ENCODE peak calls at places on chromosomes 4 and X, in four cellular contexts. One of them, this sample, is unnamed.

GRCh38 chrX:46168254-46168653 is 377.0 kb downstream of the ZNF674 start:
- DNase-seq in NCI-H2081 treated with DMSO at 0.1 percent for 48 hours: no peak
- DNase-seq in NCI-H774: no peak
- DNase-seq in activated CD4-positive, alpha-beta T cell treated with anti-CD3 and anti-CD28 coated beads, Interleukin-2, amount 50 U/mL, for 1 hour: no peak
- DNase-seq in this sample: no peak

GRCh38 chr4:100428051-100428450 is 89.8 kb downstream of the EMCN start:
- DNase-seq in NCI-H2081 treated with DMSO at 0.1 percent for 48 hours: no peak
- DNase-seq in NCI-H774: no peak
- DNase-seq in activated CD4-positive, alpha-beta T cell treated with anti-CD3 and anti-CD28 coated beads, Interleukin-2, amount 50 U/mL, for 1 hour: no peak
- DNase-seq in this sample: no peak

GRCh38 chr4:52957791-52958190 is 95.7 kb downstream of the RASL11B start:
- DNase-seq in NCI-H2081 treated with DMSO at 0.1 percent for 48 hours: no peak
- DNase-seq in activated CD4-positive, alpha-beta T cell treated with anti-CD3 and anti-CD28 coated beads, Interleukin-2, amount 50 U/mL, for 1 hour: no peak
- DNase-seq in NCI-H774: no peak
- DNase-seq in this sample: no peak

GRCh38 chr4:7737752-7738457 is 201.8 kb downstream of the AFAP1 start:
- DNase-seq in NCI-H2081 treated with DMSO at 0.1 percent for 48 hours: no peak
- DNase-seq in NCI-H774: no peak
- DNase-seq in activated CD4-positive, alpha-beta T cell treated with anti-CD3 and anti-CD28 coated beads, Interleukin-2, amount 50 U/mL, for 1 hour: no peak
- DNase-seq in this sample: no peak

GRCh38 chrX:70476934-70477733 is 32.5 kb downstream of the DLG3 start:
- DNase-seq in activated CD4-positive, alpha-beta T cell treated with anti-CD3 and anti-CD28 coated beads, Interleukin-2, amount 50 U/mL, for 1 hour: no peak
- DNase-seq in NCI-H2081 treated with DMSO at 0.1 percent for 48 hours: no peak
- DNase-seq in NCI-H774: peak; percentile 34
- DNase-seq in this sample: no peak

GRCh38 chr4:56871357-56871993 is 36.2 kb upstream of the REST start:
- DNase-seq in activated CD4-positive, alpha-beta T cell treated with anti-CD3 and anti-CD28 coated beads, Interleukin-2, amount 50 U/mL, for 1 hour: no peak
- DNase-seq in NCI-H2081 treated with DMSO at 0.1 percent for 48 hours: peak; percentile 44
- DNase-seq in NCI-H774: peak; percentile 39
- DNase-seq in this sample: no peak

GRCh38 chr4:77156912-77157858 is at the start of gene CCNG2:
- DNase-seq in NCI-H774: peak; percentile 92
- DNase-seq in activated CD4-positive, alpha-beta T cell treated with anti-CD3 and anti-CD28 coated beads, Interleukin-2, amount 50 U/mL, for 1 hour: peak; percentile 78
- DNase-seq in NCI-H2081 treated with DMSO at 0.1 percent for 48 hours: peak; percentile 39
- DNase-seq in this sample: peak; percentile 92

GRCh38 chrX:16659326-16659725 is 9.4 kb downstream of the S100G start:
- DNase-seq in activated CD4-positive, alpha-beta T cell treated with anti-CD3 and anti-CD28 coated beads, Interleukin-2, amount 50 U/mL, for 1 hour: no peak
- DNase-seq in NCI-H774: no peak
- DNase-seq in NCI-H2081 treated with DMSO at 0.1 percent for 48 hours: no peak
- DNase-seq in this sample: no peak

GRCh38 chr4:173281001-173281400 is 53.2 kb downstream of the HMGB2 start:
- DNase-seq in NCI-H774: no peak
- DNase-seq in NCI-H2081 treated with DMSO at 0.1 percent for 48 hours: no peak
- DNase-seq in activated CD4-positive, alpha-beta T cell treated with anti-CD3 and anti-CD28 coated beads, Interleukin-2, amount 50 U/mL, for 1 hour: no peak
- DNase-seq in this sample: no peak

GRCh38 chr4:124803641-124804040 is 91.1 kb upstream of the ANKRD50 start:
- DNase-seq in NCI-H774: no peak
- DNase-seq in NCI-H2081 treated with DMSO at 0.1 percent for 48 hours: no peak
- DNase-seq in activated CD4-positive, alpha-beta T cell treated with anti-CD3 and anti-CD28 coated beads, Interleukin-2, amount 50 U/mL, for 1 hour: no peak
- DNase-seq in this sample: no peak

GRCh38 chr4:151325320-151326246 is at the start of gene SH3D19:
- DNase-seq in NCI-H774: peak; percentile 8
- DNase-seq in activated CD4-positive, alpha-beta T cell treated with anti-CD3 and anti-CD28 coated beads, Interleukin-2, amount 50 U/mL, for 1 hour: no peak
- DNase-seq in NCI-H2081 treated with DMSO at 0.1 percent for 48 hours: no peak
- DNase-seq in this sample: peak; percentile 19

GRCh38 chr4:94534401-94535312 is 82.9 kb downstream of the PDLIM5 start:
- DNase-seq in activated CD4-positive, alpha-beta T cell treated with anti-CD3 and anti-CD28 coated beads, Interleukin-2, amount 50 U/mL, for 1 hour: no peak
- DNase-seq in NCI-H2081 treated with DMSO at 0.1 percent for 48 hours: no peak
- DNase-seq in NCI-H774: no peak
- DNase-seq in this sample: no peak

GRCh38 chr4:189507060-189507459 is 433.6 kb upstream of the FRG1 start:
- DNase-seq in NCI-H774: no peak
- DNase-seq in NCI-H2081 treated with DMSO at 0.1 percent for 48 hours: no peak
- DNase-seq in activated CD4-positive, alpha-beta T cell treated with anti-CD3 and anti-CD28 coated beads, Interleukin-2, amount 50 U/mL, for 1 hour: no peak
- DNase-seq in this sample: no peak

GRCh38 chrX:118847676-118848075 is 24.1 kb downstream of the ZCCHC12 start:
- DNase-seq in NCI-H2081 treated with DMSO at 0.1 percent for 48 hours: peak; percentile 81
- DNase-seq in activated CD4-positive, alpha-beta T cell treated with anti-CD3 and anti-CD28 coated beads, Interleukin-2, amount 50 U/mL, for 1 hour: no peak
- DNase-seq in NCI-H774: peak; percentile 52
- DNase-seq in this sample: no peak

GRCh38 chr4:70958681-70959080 is 34.8 kb upstream of the DCK start:
- DNase-seq in NCI-H2081 treated with DMSO at 0.1 percent for 48 hours: no peak
- DNase-seq in activated CD4-positive, alpha-beta T cell treated with anti-CD3 and anti-CD28 coated beads, Interleukin-2, amount 50 U/mL, for 1 hour: no peak
- DNase-seq in NCI-H774: no peak
- DNase-seq in this sample: no peak

GRCh38 chr4:108620101-108620932 is at the start of gene RPL34:
- DNase-seq in activated CD4-positive, alpha-beta T cell treated with anti-CD3 and anti-CD28 coated beads, Interleukin-2, amount 50 U/mL, for 1 hour: peak; percentile 95
- DNase-seq in NCI-H774: peak; percentile 87
- DNase-seq in NCI-H2081 treated with DMSO at 0.1 percent for 48 hours: peak; percentile 86
- DNase-seq in this sample: peak; percentile 81

GRCh38 chr4:87077834-87078585 is 142.4 kb downstream of the KLHL8 start:
- DNase-seq in NCI-H774: no peak
- DNase-seq in NCI-H2081 treated with DMSO at 0.1 percent for 48 hours: no peak
- DNase-seq in activated CD4-positive, alpha-beta T cell treated with anti-CD3 and anti-CD28 coated beads, Interleukin-2, amount 50 U/mL, for 1 hour: no peak
- DNase-seq in this sample: no peak

GRCh38 chrX:154791467-154791866 is 13.8 kb downstream of the MPP1 start:
- DNase-seq in NCI-H2081 treated with DMSO at 0.1 percent for 48 hours: no peak
- DNase-seq in activated CD4-positive, alpha-beta T cell treated with anti-CD3 and anti-CD28 coated beads, Interleukin-2, amount 50 U/mL, for 1 hour: no peak
- DNase-seq in NCI-H774: no peak
- DNase-seq in this sample: no peak

GRCh38 chr4:187209921-187210613 is 486.4 kb upstream of the FAT1 start:
- DNase-seq in activated CD4-positive, alpha-beta T cell treated with anti-CD3 and anti-CD28 coated beads, Interleukin-2, amount 50 U/mL, for 1 hour: no peak
- DNase-seq in NCI-H774: no peak
- DNase-seq in NCI-H2081 treated with DMSO at 0.1 percent for 48 hours: no peak
- DNase-seq in this sample: no peak

GRCh38 chrX:56785442-56785841 is 56.4 kb downstream of the NBDY start:
- DNase-seq in NCI-H774: no peak
- DNase-seq in activated CD4-positive, alpha-beta T cell treated with anti-CD3 and anti-CD28 coated beads, Interleukin-2, amount 50 U/mL, for 1 hour: no peak
- DNase-seq in NCI-H2081 treated with DMSO at 0.1 percent for 48 hours: no peak
- DNase-seq in this sample: no peak

GRCh38 chr4:168722391-168722790 is 225.5 kb downstream of the PALLD start:
- DNase-seq in NCI-H774: no peak
- DNase-seq in NCI-H2081 treated with DMSO at 0.1 percent for 48 hours: no peak
- DNase-seq in activated CD4-positive, alpha-beta T cell treated with anti-CD3 and anti-CD28 coated beads, Interleukin-2, amount 50 U/mL, for 1 hour: no peak
- DNase-seq in this sample: no peak

GRCh38 chrX:11438767-11439166 is 145.6 kb downstream of the AMELX start:
- DNase-seq in NCI-H2081 treated with DMSO at 0.1 percent for 48 hours: no peak
- DNase-seq in activated CD4-positive, alpha-beta T cell treated with anti-CD3 and anti-CD28 coated beads, Interleukin-2, amount 50 U/mL, for 1 hour: no peak
- DNase-seq in NCI-H774: no peak
- DNase-seq in this sample: no peak

GRCh38 chrX:41870719-41871151 is 52.6 kb downstream of the CASK start:
- DNase-seq in NCI-H774: no peak
- DNase-seq in NCI-H2081 treated with DMSO at 0.1 percent for 48 hours: no peak
- DNase-seq in activated CD4-positive, alpha-beta T cell treated with anti-CD3 and anti-CD28 coated beads, Interleukin-2, amount 50 U/mL, for 1 hour: no peak
- DNase-seq in this sample: no peak

GRCh38 chr4:189176002-189176401 is 764.7 kb upstream of the FRG1 start:
- DNase-seq in activated CD4-positive, alpha-beta T cell treated with anti-CD3 and anti-CD28 coated beads, Interleukin-2, amount 50 U/mL, for 1 hour: no peak
- DNase-seq in NCI-H2081 treated with DMSO at 0.1 percent for 48 hours: no peak
- DNase-seq in NCI-H774: no peak
- DNase-seq in this sample: no peak

GRCh38 chrX:50125480-50125879 is 75.3 kb downstream of the AKAP4 start:
- DNase-seq in NCI-H774: no peak
- DNase-seq in activated CD4-positive, alpha-beta T cell treated with anti-CD3 and anti-CD28 coated beads, Interleukin-2, amount 50 U/mL, for 1 hour: no peak
- DNase-seq in NCI-H2081 treated with DMSO at 0.1 percent for 48 hours: no peak
- DNase-seq in this sample: no peak

GRCh38 chr4:20944451-20944850 is 244.2 kb downstream of the PACRGL start:
- DNase-seq in NCI-H774: no peak
- DNase-seq in activated CD4-positive, alpha-beta T cell treated with anti-CD3 and anti-CD28 coated beads, Interleukin-2, amount 50 U/mL, for 1 hour: no peak
- DNase-seq in NCI-H2081 treated with DMSO at 0.1 percent for 48 hours: peak; percentile 27
- DNase-seq in this sample: no peak

GRCh38 chr4:140266958-140267568 is 106.4 kb upstream of the SCOC start:
- DNase-seq in NCI-H774: no peak
- DNase-seq in activated CD4-positive, alpha-beta T cell treated with anti-CD3 and anti-CD28 coated beads, Interleukin-2, amount 50 U/mL, for 1 hour: no peak
- DNase-seq in NCI-H2081 treated with DMSO at 0.1 percent for 48 hours: no peak
- DNase-seq in this sample: no peak

GRCh38 chr4:52006887-52007286 is 13.3 kb downstream of the LRRC66 start:
- DNase-seq in NCI-H774: no peak
- DNase-seq in activated CD4-positive, alpha-beta T cell treated with anti-CD3 and anti-CD28 coated beads, Interleukin-2, amount 50 U/mL, for 1 hour: no peak
- DNase-seq in NCI-H2081 treated with DMSO at 0.1 percent for 48 hours: no peak
- DNase-seq in this sample: no peak

GRCh38 chrX:39308126-39308525 is 506.9 kb downstream of the MID1IP1 start:
- DNase-seq in NCI-H774: no peak
- DNase-seq in NCI-H2081 treated with DMSO at 0.1 percent for 48 hours: no peak
- DNase-seq in activated CD4-positive, alpha-beta T cell treated with anti-CD3 and anti-CD28 coated beads, Interleukin-2, amount 50 U/mL, for 1 hour: no peak
- DNase-seq in this sample: no peak

This sample was measured in B cell.